ENCODE peak calls at places on chromosomes 2 and 18, in four cellular contexts. E is left lung, D is upper lobe of right lung, P is adrenal gland. O is an unnamed sample.

GRCh38 chr2:60867007-60867406 is 14.4 kb upstream of the REL start:
- DNase-seq in E (no peak), D (no peak), P (no peak), O (no peak)

GRCh38 chr2:43228782-43229659 is 2.6 kb upstream of the ZFP36L2 start:
- DNase-seq in E (no peak), D (no peak), P (no peak), O (no peak)

GRCh38 chr18:2905802-2906521 is 59.2 kb downstream of the EMILIN2 start:
- DNase-seq in E (peak; percentile 84), D (peak; percentile 87), P (peak; percentile 73), O (no peak)

GRCh38 chr18:23291456-23292205 is 156.3 kb downstream of the CABLES1 start:
- DNase-seq in E (no peak), D (no peak), P (no peak), O (no peak)

GRCh38 chr2:27742571-27742970 is 28.9 kb upstream of the MRPL33 start:
- DNase-seq in E (no peak), D (no peak), P (peak; percentile 38), O (no peak)

GRCh38 chr2:109209412-109209811 is 80.4 kb downstream of the SH3RF3 start:
- DNase-seq in E (no peak), D (no peak), P (peak; percentile 76), O (no peak)

GRCh38 chr18:56043691-56044090 is 455.7 kb upstream of the TCF4 start:
- DNase-seq in E (no peak), D (no peak), P (no peak), O (peak; percentile 13)

GRCh38 chr2:207683438-207683837 is 28.0 kb upstream of the CCNYL1 start:
- DNase-seq in E (no peak), D (no peak), P (no peak), O (no peak)

GRCh38 chr2:83055338-83056010 is 1403.6 kb downstream of the SUCLG1 start:
- DNase-seq in E (no peak), D (no peak), P (no peak), O (no peak)

GRCh38 chr2:223086360-223086981 is 34.5 kb downstream of the KCNE4 start:
- DNase-seq in E (no peak), D (no peak), P (no peak), O (no peak)

GRCh38 chr18:48818329-48819254 is 132.2 kb downstream of the SMAD7 start:
- DNase-seq in E (peak; percentile 24), D (peak; percentile 25), P (peak; percentile 29), O (no peak)

GRCh38 chr2:47205576-47206141 is 50.6 kb upstream of the STPG4 start:
- DNase-seq in E (no peak), D (no peak), P (peak; percentile 85), O (no peak)

GRCh38 chr18:7382631-7383335 is 151.9 kb downstream of the LRRC30 start:
- DNase-seq in E (no peak), D (no peak), P (no peak), O (no peak)

GRCh38 chr2:239729151-239729550 is 296.0 kb downstream of the NDUFA10 start:
- DNase-seq in E (no peak), D (peak; percentile 58), P (no peak), O (no peak)

GRCh38 chr18:1094408-1094807 is 189.7 kb downstream of the ADCYAP1 start:
- DNase-seq in E (no peak), D (no peak), P (no peak), O (no peak)

GRCh38 chr2:67251741-67252140 is 145.4 kb upstream of the ETAA1 start:
- DNase-seq in E (no peak), D (no peak), P (no peak), O (no peak)

GRCh38 chr2:17857016-17857415 is 21.5 kb upstream of the KCNS3 start:
- DNase-seq in E (no peak), D (no peak), P (no peak), O (no peak)

GRCh38 chr2:48572797-48573196 is 42.8 kb downstream of the STON1 start:
- DNase-seq in E (no peak), D (no peak), P (no peak), O (peak; percentile 73)

GRCh38 chr2:45330617-45331016 is 280.4 kb downstream of the SRBD1 start:
- DNase-seq in E (no peak), D (no peak), P (no peak), O (no peak)

GRCh38 chr2:239441261-239441701 is 40.5 kb upstream of the HDAC4 start:
- DNase-seq in E (no peak), D (no peak), P (no peak), O (peak; percentile 80)

GRCh38 chr18:61334491-61334850 is 1.2 kb downstream of the CDH20 start:
- DNase-seq in E (no peak), D (no peak), P (no peak), O (no peak)

GRCh38 chr2:239329284-239329971 is 71.4 kb downstream of the HDAC4 start:
- DNase-seq in E (no peak), D (no peak), P (peak; percentile 92), O (no peak)

GRCh38 chr18:79965119-79965902 is 868 bp downstream of the HSBP1L1 start:
- DNase-seq in E (no peak), D (peak; percentile 80), P (peak; percentile 75), O (no peak)

GRCh38 chr2:148622390-148622789 is 22.2 kb upstream of the EPC2 start:
- DNase-seq in E (no peak), D (no peak), P (no peak), O (no peak)

GRCh38 chr18:23012249-23012648 is 79.1 kb downstream of the RBBP8 start:
- DNase-seq in E (no peak), D (no peak), P (no peak), O (no peak)

GRCh38 chr18:28039078-28039477 is 137.9 kb downstream of the CDH2 start:
- DNase-seq in E (no peak), D (no peak), P (peak; percentile 77), O (no peak)

GRCh38 chr2:51710222-51710621 is 678.3 kb upstream of the NRXN1 start:
- DNase-seq in E (no peak), D (no peak), P (no peak), O (no peak)

GRCh38 chr2:238513346-238513745 is 86.6 kb downstream of the ASB1 start:
- DNase-seq in E (no peak), D (peak; percentile 72), P (peak; percentile 64), O (peak; percentile 69)

GRCh38 chr18:35335861-35336260 is 8.4 kb downstream of the ZNF24 start:
- DNase-seq in E (no peak), D (no peak), P (no peak), O (no peak)

GRCh38 chr18:46502444-46502843 is 154.6 kb downstream of the LOXHD1 start:
- DNase-seq in E (no peak), D (no peak), P (no peak), O (peak; percentile 15)

GRCh38 chr2:71706121-71706520 is 252.8 kb downstream of the DYSF start:
- DNase-seq in E (no peak), D (peak; percentile 40), P (no peak), O (no peak)

GRCh38 chr2:163757811-163758210 is 22.0 kb upstream of the FIGN start:
- DNase-seq in E (no peak), D (no peak), P (no peak), O (no peak)

GRCh38 chr18:62713651-62714247 is 1.6 kb upstream of the PHLPP1 start:
- DNase-seq in E (no peak), D (no peak), P (no peak), O (no peak)

GRCh38 chr2:181553244-181553643 is 96.1 kb downstream of the ITGA4 start:
- DNase-seq in E (no peak), D (no peak), P (no peak), O (no peak)

GRCh38 chr2:181554511-181554910 is 97.3 kb downstream of the ITGA4 start:
- DNase-seq in E (no peak), D (no peak), P (no peak), O (peak; percentile 5)

DNA sequence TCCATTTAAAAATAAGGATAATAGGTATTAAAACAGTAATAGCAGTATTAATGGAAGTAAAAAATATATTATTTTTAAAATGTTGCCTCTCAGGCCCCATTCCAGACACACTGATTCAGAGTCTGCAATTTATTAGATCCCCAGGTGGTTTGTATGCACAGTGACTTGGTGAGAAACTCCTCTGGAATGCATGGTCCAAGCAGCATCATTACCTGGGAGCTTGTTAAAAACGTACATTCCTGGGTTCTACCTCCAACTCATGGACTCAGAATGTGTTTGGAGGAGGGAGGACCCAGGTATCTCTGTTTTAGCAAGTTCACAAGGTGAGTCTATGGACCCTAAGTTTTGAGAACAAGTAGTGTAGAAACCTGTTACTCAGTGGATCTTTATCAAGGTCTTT is 95.6 kb downstream of the ITGA4 start:
- DNase-seq in E (no peak), D (no peak), P (no peak), O (no peak)
- H3K27ac ChIP-seq in E (no peak overlapping the region), D (no peak overlapping the region), P (no peak overlapping the region), O (no peak overlapping the region)

DNA sequence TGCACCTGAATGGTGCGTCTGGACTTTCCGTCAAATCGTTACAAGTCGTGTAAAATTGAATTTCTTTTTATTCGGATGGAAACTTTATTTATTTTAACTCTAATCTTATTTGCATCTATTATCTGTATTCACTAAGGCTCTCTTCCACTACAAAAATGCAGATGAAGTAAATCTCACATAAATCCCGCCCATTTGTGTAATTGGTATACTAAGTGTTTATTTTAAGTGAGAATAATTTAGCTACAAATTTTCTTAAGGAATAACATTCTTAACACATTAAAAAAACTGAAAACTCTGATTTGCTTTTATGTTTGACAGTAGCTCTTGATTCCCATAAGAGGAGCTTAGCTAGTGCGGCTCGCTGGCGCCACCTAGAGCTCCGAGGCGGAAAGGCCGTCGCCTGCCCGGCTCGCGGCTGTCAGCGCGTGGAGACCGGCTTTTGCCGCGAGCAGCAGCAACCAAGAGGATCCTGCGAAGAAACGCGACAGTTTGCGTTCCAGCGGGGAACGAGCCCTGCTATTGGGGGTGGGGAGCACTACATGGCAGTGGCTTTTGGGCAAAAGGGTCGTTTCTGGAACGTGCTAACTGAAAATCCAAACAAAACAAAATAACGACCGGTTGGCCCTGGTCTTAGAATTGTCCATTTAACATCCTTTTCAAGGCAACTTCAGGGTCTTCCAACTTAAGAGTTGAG is 6.7 kb downstream of the SP9 start:
- DNase-seq in E (peak; percentile 89), D (peak; percentile 94), P (peak; percentile 95), O (peak; percentile 64)
- H3K4me3 ChIP-seq in E (no peak overlapping the region), D (no peak overlapping the region), P (no peak overlapping the region), O (no peak overlapping the region)

DNA sequence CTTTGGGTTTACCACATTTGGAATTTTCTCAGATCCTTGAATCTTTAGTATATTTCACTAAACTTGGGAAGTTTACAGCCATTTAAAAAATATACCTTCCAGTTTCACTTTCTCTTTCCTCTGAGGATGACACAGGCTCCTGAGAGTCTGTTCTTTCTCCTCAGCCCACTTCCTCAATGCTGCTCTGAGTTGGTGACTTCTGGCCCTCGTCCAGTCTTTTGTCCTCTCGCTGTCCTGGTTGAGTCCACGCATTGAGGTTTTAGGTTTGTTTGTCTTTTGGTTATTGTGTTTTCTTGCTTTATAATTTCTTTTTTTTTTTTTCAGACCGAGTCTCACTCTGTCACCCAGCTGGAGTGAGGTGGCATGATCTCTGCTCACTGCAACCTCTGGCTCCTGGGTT is 40.7 kb upstream of the GALR1 start:
- DNase-seq in E (peak; percentile 53), D (no peak), P (peak; percentile 80), O (no peak)
- H3K4me1 ChIP-seq in E (peaks cover 42% of the 10 kb centered on the region), D (peaks cover 33% of the 10 kb centered on the region), P (peaks cover 31% of the 10 kb centered on the region), O (no peaks in the 10 kb centered on the region)

DNA sequence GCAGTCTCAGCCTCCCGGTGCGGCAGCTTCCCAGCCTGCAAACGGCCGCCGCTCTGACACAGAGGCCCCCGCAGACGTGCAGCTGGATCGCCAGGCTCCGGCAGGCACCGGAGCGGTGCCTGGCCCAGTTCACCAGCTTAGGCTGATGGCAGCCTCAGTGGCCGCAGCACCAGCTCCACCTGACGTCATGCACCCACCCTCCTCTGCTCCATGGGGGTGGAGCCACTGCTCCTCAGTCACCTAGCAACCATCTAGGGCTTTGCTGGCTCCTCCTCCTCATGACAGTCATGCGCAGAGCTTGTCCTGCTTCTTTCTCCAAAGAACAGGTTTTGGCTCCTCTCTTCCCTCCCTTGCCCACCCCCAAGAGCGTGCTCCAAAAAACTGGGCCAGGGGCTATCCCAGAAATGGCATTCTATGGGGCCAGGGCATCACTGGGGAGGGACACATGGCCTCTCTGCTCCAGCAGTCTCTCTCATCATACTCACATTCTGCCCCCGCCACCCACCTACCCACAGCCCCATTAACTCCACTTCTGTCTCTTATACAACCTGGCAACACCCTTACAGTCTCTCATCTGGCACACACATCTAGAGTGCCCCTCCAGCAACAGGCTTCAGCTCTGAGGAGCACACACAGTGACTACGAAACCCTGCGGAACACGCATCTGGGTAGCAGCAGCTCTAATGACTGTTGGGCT is 5.5 kb downstream of the DCTN1 start:
- DNase-seq in E (peak; percentile 49), D (no peak), P (peak; percentile 96), O (no peak)
- H3K27ac ChIP-seq in E (no peak overlapping the region), D (no peak overlapping the region), P (peak overlapping the region; percentile 62), O (no peak overlapping the region)